ENCODE peak calls at places on chromosome 16, in six cellular contexts. One of them, this sample, is unnamed.
A peak's percentile ranks its signal among the peaks of the same experiment; 100 is the strongest.

GRCh38 chr16:86231996-86232350 is 278.4 kb upstream of the FOXF1 start:
- DNase-seq in ovary: peak; percentile 4
- DNase-seq in CD8-positive, alpha-beta memory T cell: no peak
- DNase-seq in breast epithelium: no peak
- DNase-seq in effector memory CD4-positive, alpha-beta T cell: no peak
- DNase-seq in prostate gland: no peak
- DNase-seq in this sample: no peak

GRCh38 chr16:62363451-62363850 is 327.2 kb upstream of the CDH8 start:
- DNase-seq in effector memory CD4-positive, alpha-beta T cell: no peak
- DNase-seq in CD8-positive, alpha-beta memory T cell: no peak
- DNase-seq in prostate gland: no peak
- DNase-seq in breast epithelium: no peak
- DNase-seq in ovary: no peak
- DNase-seq in this sample: no peak

GRCh38 chr16:72247821-72248253 is 75.9 kb upstream of the PMFBP1 start:
- DNase-seq in breast epithelium: no peak
- DNase-seq in effector memory CD4-positive, alpha-beta T cell: no peak
- DNase-seq in ovary: peak; percentile 62
- DNase-seq in CD8-positive, alpha-beta memory T cell: no peak
- DNase-seq in prostate gland: no peak
- DNase-seq in this sample: no peak

GRCh38 chr16:75053791-75054555 is 55.1 kb downstream of the ZNRF1 start:
- DNase-seq in CD8-positive, alpha-beta memory T cell: no peak
- DNase-seq in breast epithelium: peak; percentile 91
- DNase-seq in ovary: peak; percentile 42
- DNase-seq in effector memory CD4-positive, alpha-beta T cell: no peak
- DNase-seq in prostate gland: peak; percentile 66
- DNase-seq in this sample: peak; percentile 71

GRCh38 chr16:2078691-2079090 is 30.9 kb downstream of the TSC2 start:
- DNase-seq in prostate gland: no peak
- DNase-seq in breast epithelium: no peak
- DNase-seq in ovary: no peak
- DNase-seq in effector memory CD4-positive, alpha-beta T cell: no peak
- DNase-seq in CD8-positive, alpha-beta memory T cell: no peak
- DNase-seq in this sample: no peak

GRCh38 chr16:27235055-27235937 is 32.0 kb downstream of the KDM8 start:
- DNase-seq in ovary: peak; percentile 86
- DNase-seq in breast epithelium: peak; percentile 81
- DNase-seq in CD8-positive, alpha-beta memory T cell: peak; percentile 97
- DNase-seq in prostate gland: peak; percentile 83
- DNase-seq in effector memory CD4-positive, alpha-beta T cell: peak; percentile 90
- DNase-seq in this sample: peak; percentile 88

GRCh38 chr16:22739077-22739476 is 74.9 kb upstream of the HS3ST2 start:
- DNase-seq in CD8-positive, alpha-beta memory T cell: no peak
- DNase-seq in effector memory CD4-positive, alpha-beta T cell: no peak
- DNase-seq in breast epithelium: no peak
- DNase-seq in ovary: no peak
- DNase-seq in prostate gland: no peak
- DNase-seq in this sample: no peak

GRCh38 chr16:29943846-29944669 is 17.8 kb upstream of the TMEM219 start:
- DNase-seq in effector memory CD4-positive, alpha-beta T cell: no peak
- DNase-seq in CD8-positive, alpha-beta memory T cell: no peak
- DNase-seq in prostate gland: peak; percentile 47
- DNase-seq in breast epithelium: no peak
- DNase-seq in ovary: peak; percentile 70
- DNase-seq in this sample: no peak

GRCh38 chr16:12416136-12416787 is 387.4 kb downstream of the CPPED1 start:
- DNase-seq in prostate gland: no peak
- DNase-seq in breast epithelium: no peak
- DNase-seq in effector memory CD4-positive, alpha-beta T cell: no peak
- DNase-seq in CD8-positive, alpha-beta memory T cell: no peak
- DNase-seq in ovary: no peak
- DNase-seq in this sample: no peak

GRCh38 chr16:82660078-82660645 is 33.4 kb downstream of the CDH13 start:
- DNase-seq in effector memory CD4-positive, alpha-beta T cell: peak; percentile 46
- DNase-seq in prostate gland: no peak
- DNase-seq in ovary: no peak
- DNase-seq in CD8-positive, alpha-beta memory T cell: no peak
- DNase-seq in breast epithelium: no peak
- DNase-seq in this sample: no peak

GRCh38 chr16:3797473-3797872 is 80.1 kb upstream of the TRAP1 start:
- DNase-seq in prostate gland: no peak
- DNase-seq in effector memory CD4-positive, alpha-beta T cell: no peak
- DNase-seq in ovary: no peak
- DNase-seq in breast epithelium: no peak
- DNase-seq in CD8-positive, alpha-beta memory T cell: no peak
- DNase-seq in this sample: no peak

GRCh38 chr16:88633684-88634140 is 4.7 kb upstream of the IL17C start:
- DNase-seq in breast epithelium: no peak
- DNase-seq in effector memory CD4-positive, alpha-beta T cell: peak; percentile 60
- DNase-seq in ovary: no peak
- DNase-seq in prostate gland: no peak
- DNase-seq in CD8-positive, alpha-beta memory T cell: peak; percentile 44
- DNase-seq in this sample: peak; percentile 22

GRCh38 chr16:57537596-57538234 is 1.3 kb upstream of the CCDC102A start:
- DNase-seq in effector memory CD4-positive, alpha-beta T cell: no peak
- DNase-seq in prostate gland: no peak
- DNase-seq in CD8-positive, alpha-beta memory T cell: no peak
- DNase-seq in breast epithelium: peak; percentile 19
- DNase-seq in ovary: no peak
- DNase-seq in this sample: peak; percentile 6

GRCh38 chr16:57537194-57537505 is 779 bp upstream of the CCDC102A start:
- DNase-seq in breast epithelium: no peak
- DNase-seq in prostate gland: no peak
- DNase-seq in effector memory CD4-positive, alpha-beta T cell: peak; percentile 57
- DNase-seq in ovary: no peak
- DNase-seq in CD8-positive, alpha-beta memory T cell: no peak
- DNase-seq in this sample: no peak

GRCh38 chr16:57535680-57536305 is 578 bp downstream of the CCDC102A start:
- DNase-seq in ovary: peak; percentile 96
- DNase-seq in prostate gland: peak; percentile 96
- DNase-seq in breast epithelium: peak; percentile 95
- DNase-seq in effector memory CD4-positive, alpha-beta T cell: peak; percentile 94
- DNase-seq in CD8-positive, alpha-beta memory T cell: peak; percentile 89
- DNase-seq in this sample: peak; percentile 96

GRCh38 chr16:57534881-57535658 is 1.3 kb downstream of the CCDC102A start:
- DNase-seq in effector memory CD4-positive, alpha-beta T cell: no peak
- DNase-seq in prostate gland: no peak
- DNase-seq in CD8-positive, alpha-beta memory T cell: peak; percentile 20
- DNase-seq in ovary: peak; percentile 47
- DNase-seq in breast epithelium: peak; percentile 47
- DNase-seq in this sample: no peak

DNA sequence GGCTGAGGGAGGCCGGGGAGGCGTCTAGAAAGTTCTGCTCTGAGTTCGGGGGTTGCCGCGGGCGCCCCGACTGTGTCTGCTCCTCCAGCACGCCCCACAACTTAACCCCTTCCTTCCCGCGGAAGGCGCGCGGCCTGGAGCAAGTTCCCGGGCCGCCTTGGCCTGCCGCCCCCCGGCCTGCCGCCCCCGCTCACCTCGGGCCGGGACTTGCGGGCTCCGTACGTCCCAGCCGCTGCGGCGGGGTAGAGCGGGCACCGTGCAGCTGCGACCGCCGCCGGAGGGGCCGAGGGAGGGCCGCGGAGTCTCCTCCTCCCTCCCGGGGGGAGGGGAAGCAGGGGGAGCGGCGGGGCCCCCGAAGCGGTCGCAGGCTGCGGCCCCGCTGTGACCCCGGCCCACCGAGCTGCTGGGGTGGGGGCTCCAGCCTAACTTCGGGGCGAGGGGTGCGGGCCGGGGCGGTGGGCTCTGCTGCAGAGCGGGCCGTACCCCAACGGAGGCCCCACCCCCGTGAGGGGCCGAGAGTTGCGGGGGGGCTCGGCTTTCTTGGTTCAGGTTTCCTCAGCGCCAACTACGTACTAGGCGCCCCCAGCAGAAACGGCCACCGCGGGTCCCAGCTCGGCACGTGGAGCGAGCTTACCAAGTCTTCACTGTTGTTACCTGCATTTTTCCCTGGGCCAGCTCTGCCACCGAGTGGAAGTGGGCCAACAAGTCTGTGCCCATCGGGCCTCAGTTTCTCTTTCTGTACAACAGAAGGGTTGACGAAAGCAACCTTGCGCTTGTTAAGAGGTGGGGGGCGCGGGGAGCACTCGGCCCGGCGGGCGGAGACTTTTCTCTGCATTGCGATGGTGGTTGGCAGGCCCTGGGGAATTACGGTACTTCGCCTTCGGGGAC is at the start of gene CCDC102A:
- DNase-seq in breast epithelium: peak; percentile 52
- DNase-seq in ovary: peak; percentile 52
- DNase-seq in CD8-positive, alpha-beta memory T cell: peak; percentile 87
- DNase-seq in prostate gland: no peak
- DNase-seq in effector memory CD4-positive, alpha-beta T cell: no peak
- DNase-seq in this sample: no peak
- H3K4me1 ChIP-seq in breast epithelium: peaks cover 23% of the 10 kb centered on the region
- H3K4me1 ChIP-seq in ovary: peaks cover 9% of the 10 kb centered on the region
- H3K4me1 ChIP-seq in CD8-positive, alpha-beta memory T cell: peaks cover 75% of the 10 kb centered on the region
- H3K4me1 ChIP-seq in prostate gland: peaks cover 18% of the 10 kb centered on the region
- H3K4me1 ChIP-seq in effector memory CD4-positive, alpha-beta T cell: peaks cover 51% of the 10 kb centered on the region
- H3K4me1 ChIP-seq in this sample: peaks cover 38% of the 10 kb centered on the region

GRCh38 chr16:52451971-52452421 is 94.9 kb downstream of the TOX3 start:
- DNase-seq in breast epithelium: no peak
- DNase-seq in CD8-positive, alpha-beta memory T cell: no peak
- DNase-seq in ovary: no peak
- DNase-seq in prostate gland: no peak
- DNase-seq in effector memory CD4-positive, alpha-beta T cell: no peak
- DNase-seq in this sample: no peak

GRCh38 chr16:52455549-52456277 is 91.2 kb downstream of the TOX3 start:
- DNase-seq in CD8-positive, alpha-beta memory T cell: no peak
- DNase-seq in breast epithelium: no peak
- DNase-seq in ovary: no peak
- DNase-seq in prostate gland: no peak
- DNase-seq in effector memory CD4-positive, alpha-beta T cell: no peak
- DNase-seq in this sample: no peak

GRCh38 chr16:52453661-52454060 is 93.3 kb downstream of the TOX3 start:
- DNase-seq in CD8-positive, alpha-beta memory T cell: no peak
- DNase-seq in prostate gland: no peak
- DNase-seq in breast epithelium: no peak
- DNase-seq in effector memory CD4-positive, alpha-beta T cell: no peak
- DNase-seq in ovary: no peak
- DNase-seq in this sample: no peak

GRCh38 chr16:52460652-52461172 is 86.2 kb downstream of the TOX3 start:
- DNase-seq in effector memory CD4-positive, alpha-beta T cell: no peak
- DNase-seq in CD8-positive, alpha-beta memory T cell: no peak
- DNase-seq in prostate gland: no peak
- DNase-seq in ovary: no peak
- DNase-seq in breast epithelium: no peak
- DNase-seq in this sample: no peak

GRCh38 chr16:52456368-52456767 is 90.6 kb downstream of the TOX3 start:
- DNase-seq in effector memory CD4-positive, alpha-beta T cell: no peak
- DNase-seq in CD8-positive, alpha-beta memory T cell: no peak
- DNase-seq in ovary: no peak
- DNase-seq in prostate gland: no peak
- DNase-seq in breast epithelium: no peak
- DNase-seq in this sample: no peak
- H3K4me1 ChIP-seq in effector memory CD4-positive, alpha-beta T cell: no peaks in the 10 kb centered on the region
- H3K4me1 ChIP-seq in CD8-positive, alpha-beta memory T cell: no peaks in the 10 kb centered on the region
- H3K4me1 ChIP-seq in ovary: no peaks in the 10 kb centered on the region
- H3K4me1 ChIP-seq in prostate gland: no peaks in the 10 kb centered on the region
- H3K4me1 ChIP-seq in breast epithelium: no peaks in the 10 kb centered on the region
- H3K4me1 ChIP-seq in this sample: no peaks in the 10 kb centered on the region

GRCh38 chr16:69345923-69346322 is 5.7 kb downstream of the TMED6 start:
- DNase-seq in breast epithelium: no peak
- DNase-seq in prostate gland: no peak
- DNase-seq in CD8-positive, alpha-beta memory T cell: no peak
- DNase-seq in effector memory CD4-positive, alpha-beta T cell: no peak
- DNase-seq in ovary: no peak
- DNase-seq in this sample: no peak
- H3K4me1 ChIP-seq in breast epithelium: peaks cover under 1% of the 10 kb centered on the region
- H3K4me1 ChIP-seq in prostate gland: no peaks in the 10 kb centered on the region
- H3K4me1 ChIP-seq in CD8-positive, alpha-beta memory T cell: peaks cover 4% of the 10 kb centered on the region
- H3K4me1 ChIP-seq in effector memory CD4-positive, alpha-beta T cell: no peaks in the 10 kb centered on the region
- H3K4me1 ChIP-seq in ovary: no peaks in the 10 kb centered on the region
- H3K4me1 ChIP-seq in this sample: peaks cover 17% of the 10 kb centered on the region

GRCh38 chr16:85208181-85208580 is 95.9 kb upstream of the CIBAR2 start:
- DNase-seq in CD8-positive, alpha-beta memory T cell: no peak
- DNase-seq in breast epithelium: no peak
- DNase-seq in effector memory CD4-positive, alpha-beta T cell: no peak
- DNase-seq in prostate gland: no peak
- DNase-seq in ovary: no peak
- DNase-seq in this sample: no peak

GRCh38 chr16:85210423-85211169 is 98.3 kb upstream of the CIBAR2 start:
- DNase-seq in effector memory CD4-positive, alpha-beta T cell: no peak
- DNase-seq in breast epithelium: no peak
- DNase-seq in prostate gland: no peak
- DNase-seq in CD8-positive, alpha-beta memory T cell: no peak
- DNase-seq in ovary: no peak
- DNase-seq in this sample: peak; percentile 6

GRCh38 chr16:85208643-85209520 is 96.6 kb upstream of the CIBAR2 start:
- DNase-seq in breast epithelium: no peak
- DNase-seq in prostate gland: no peak
- DNase-seq in CD8-positive, alpha-beta memory T cell: no peak
- DNase-seq in ovary: no peak
- DNase-seq in effector memory CD4-positive, alpha-beta T cell: no peak
- DNase-seq in this sample: no peak

GRCh38 chr16:85211247-85211910 is 99.1 kb upstream of the CIBAR2 start:
- DNase-seq in CD8-positive, alpha-beta memory T cell: no peak
- DNase-seq in prostate gland: no peak
- DNase-seq in breast epithelium: no peak
- DNase-seq in effector memory CD4-positive, alpha-beta T cell: no peak
- DNase-seq in ovary: no peak
- DNase-seq in this sample: no peak

DNA sequence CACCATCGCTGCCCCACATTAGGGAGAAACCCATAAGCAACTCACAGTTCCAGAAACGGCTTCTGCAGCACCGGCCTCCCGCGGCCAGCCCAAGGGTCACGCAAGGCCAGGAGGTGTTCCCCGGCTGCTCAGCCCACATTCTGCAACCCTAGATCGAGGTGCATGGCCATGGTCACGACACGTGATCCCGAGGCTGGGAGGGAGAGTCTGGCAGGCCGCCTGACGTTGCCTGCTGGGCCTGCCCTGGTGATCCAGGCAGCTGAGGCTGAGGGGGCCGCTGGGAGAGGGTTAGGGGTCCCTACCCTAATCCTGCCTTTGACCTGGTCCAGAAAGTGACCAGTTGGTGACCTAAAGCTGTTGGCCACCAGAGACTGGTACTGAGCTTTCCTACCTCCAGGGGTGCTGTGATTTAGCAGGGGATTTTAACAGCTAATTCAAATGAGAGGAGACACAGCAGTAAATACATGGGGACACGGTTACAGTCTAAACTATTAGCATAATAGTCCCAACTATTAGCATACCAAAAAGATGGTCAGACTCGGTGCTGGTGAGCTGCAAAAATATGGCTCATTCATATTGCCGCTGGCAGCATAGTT is 97.4 kb upstream of the CIBAR2 start:
- DNase-seq in CD8-positive, alpha-beta memory T cell: no peak
- DNase-seq in ovary: no peak
- DNase-seq in prostate gland: no peak
- DNase-seq in effector memory CD4-positive, alpha-beta T cell: no peak
- DNase-seq in breast epithelium: no peak
- DNase-seq in this sample: peak; percentile 65
- H3K4me1 ChIP-seq in CD8-positive, alpha-beta memory T cell: no peaks in the 10 kb centered on the region
- H3K4me1 ChIP-seq in ovary: peaks cover 51% of the 10 kb centered on the region
- H3K4me1 ChIP-seq in prostate gland: peaks cover 4% of the 10 kb centered on the region
- H3K4me1 ChIP-seq in effector memory CD4-positive, alpha-beta T cell: no peaks in the 10 kb centered on the region
- H3K4me1 ChIP-seq in breast epithelium: peaks cover 14% of the 10 kb centered on the region
- H3K4me1 ChIP-seq in this sample: peaks cover 77% of the 10 kb centered on the region

This sample was measured in heart right ventricle.